ENCODE peak calls at places on chromosome X, in four cellular contexts. X is GM12878, K is K562, C is A549. B is an unnamed sample.

GRCh38 chrX:65196758-65197371 is 220.6 kb upstream of the ZC4H2 start:
- DNase-seq in K (peak), C (peak), X (no peak), B (peak)

GRCh38 chrX:57595381-57595811 is 3.6 kb downstream of the ZXDB start:
- DNase-seq in X (no peak), C (no peak), K (no peak), B (peak)

GRCh38 chrX:67574696-67575095 is 30.9 kb downstream of the AR start:
- DNase-seq in C (no peak), X (no peak), K (no peak), B (no peak)

GRCh38 chrX:112081781-112082482 is 644 bp downstream of the TRPC5 start:
- DNase-seq in X (no peak), K (no peak), C (no peak), B (peak)

GRCh38 chrX:110125435-110125834 is 122.5 kb downstream of the TMEM164 start:
- DNase-seq in C (no peak), K (no peak), X (no peak), B (peak)

GRCh38 chrX:56314334-56314733 is 82.2 kb downstream of the KLF8 start:
- DNase-seq in K (no peak), C (no peak), X (no peak), B (no peak)

GRCh38 chrX:40153335-40154221 is 55.8 kb upstream of the BCOR start:
- DNase-seq in C (peak), K (peak), X (no peak), B (peak)

GRCh38 chrX:40893251-40893910 is 158.0 kb upstream of the MED14 start:
- DNase-seq in K (no peak), X (no peak), C (no peak), B (no peak)

GRCh38 chrX:84078991-84079390 is 109.0 kb downstream of the RPS6KA6 start:
- DNase-seq in X (no peak), C (no peak), K (no peak), B (no peak)

GRCh38 chrX:102723456-102723855 is 2.9 kb downstream of the GPRASP3 start:
- DNase-seq in X (no peak), K (no peak), C (no peak), B (peak)

GRCh38 chrX:153917814-153918213 is 8.2 kb downstream of the ARHGAP4 start:
- DNase-seq in X (no peak), C (no peak), K (no peak), B (no peak)

GRCh38 chrX:2513120-2513664 is 12.4 kb upstream of the DHRSX start:
- DNase-seq in C (no peak), K (no peak), X (no peak), B (peak)

GRCh38 chrX:40780123-40780522 is 44.8 kb upstream of the MED14 start:
- DNase-seq in X (no peak), C (no peak), K (no peak), B (no peak)

GRCh38 chrX:10900585-10901289 is 210.4 kb upstream of the HCCS start:
- DNase-seq in X (no peak), K (no peak), C (peak), B (no peak)

GRCh38 chrX:121161501-121161933 is 114.1 kb downstream of the GLUD2 start:
- DNase-seq in K (peak), X (peak), C (no peak), B (peak)

GRCh38 chrX:68753218-68753617 is 75.6 kb upstream of the EFNB1 start:
- DNase-seq in X (no peak), K (no peak), C (no peak), B (no peak)

GRCh38 chrX:68098431-68098830 is 334.9 kb downstream of the OPHN1 start:
- DNase-seq in C (no peak), X (no peak), K (no peak), B (no peak)

GRCh38 chrX:101803451-101803850 is 128.4 kb downstream of the ZMAT1 start:
- DNase-seq in X (no peak), K (no peak), C (no peak), B (peak)

GRCh38 chrX:63918611-63919010 is 133.6 kb upstream of the ARHGEF9 start:
- DNase-seq in K (no peak), C (no peak), X (no peak), B (peak)

GRCh38 chrX:150036181-150036580 is 97.9 kb upstream of the EOLA2 start:
- DNase-seq in C (peak), K (no peak), X (no peak), B (no peak)

GRCh38 chrX:47568656-47569295 is 7.8 kb downstream of the ARAF start:
- DNase-seq in C (peak), K (peak), X (no peak), B (peak)

GRCh38 chrX:98371994-98372393 is 1488.3 kb downstream of the RPA4 start:
- DNase-seq in X (no peak), K (no peak), C (no peak), B (peak)

GRCh38 chrX:130874751-130875150 is 28.3 kb downstream of the ENOX2 start:
- DNase-seq in X (no peak), C (no peak), K (no peak), B (no peak)

GRCh38 chrX:133215747-133216146 is 2.4 kb downstream of the TFDP3 start:
- DNase-seq in K (peak), X (no peak), C (no peak), B (peak)

GRCh38 chrX:133709486-133709885 is 275.9 kb downstream of the GPC3 start:
- DNase-seq in C (no peak), X (no peak), K (no peak), B (no peak)

GRCh38 chrX:40420899-40421729 is 159.7 kb upstream of the ATP6AP2 start:
- DNase-seq in C (no peak), X (peak), K (no peak), B (no peak)

GRCh38 chrX:22134681-22135080 is 102.6 kb downstream of the PHEX start:
- DNase-seq in K (no peak), C (peak), X (no peak), B (no peak)

GRCh38 chrX:20740443-20740842 is 473.7 kb upstream of the RPS6KA3 start:
- DNase-seq in X (no peak), C (no peak), K (no peak), B (peak)

GRCh38 chrX:154444755-154445246 is 860 bp downstream of the FAM50A start:
- DNase-seq in X (no peak), C (no peak), K (no peak), B (no peak)

DNA sequence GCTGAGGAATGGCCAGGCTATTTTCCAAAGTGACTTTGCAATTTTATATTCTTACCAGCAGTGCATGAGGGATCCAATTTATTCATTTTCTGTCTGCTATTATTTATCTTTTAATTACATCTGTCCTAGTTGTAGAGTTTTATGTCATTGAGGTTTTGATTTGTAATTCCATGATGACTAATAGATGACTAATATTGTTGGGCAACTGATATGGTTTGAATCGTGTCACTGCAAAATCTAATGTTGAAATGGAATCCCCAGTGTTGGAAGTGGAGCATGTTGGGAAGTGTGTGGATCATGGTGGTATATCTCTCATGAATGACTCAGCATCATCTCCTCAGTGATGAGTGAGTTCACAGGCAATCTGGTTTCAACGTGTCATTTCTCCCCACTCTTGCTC is 201.5 kb downstream of the TBX22 start:
- DNase-seq in C (peak), X (no peak), K (no peak), B (no peak)
- TF ChIP-seq JUNB in C (peak), X (no peak), K (no peak), B (no peak)

DNA sequence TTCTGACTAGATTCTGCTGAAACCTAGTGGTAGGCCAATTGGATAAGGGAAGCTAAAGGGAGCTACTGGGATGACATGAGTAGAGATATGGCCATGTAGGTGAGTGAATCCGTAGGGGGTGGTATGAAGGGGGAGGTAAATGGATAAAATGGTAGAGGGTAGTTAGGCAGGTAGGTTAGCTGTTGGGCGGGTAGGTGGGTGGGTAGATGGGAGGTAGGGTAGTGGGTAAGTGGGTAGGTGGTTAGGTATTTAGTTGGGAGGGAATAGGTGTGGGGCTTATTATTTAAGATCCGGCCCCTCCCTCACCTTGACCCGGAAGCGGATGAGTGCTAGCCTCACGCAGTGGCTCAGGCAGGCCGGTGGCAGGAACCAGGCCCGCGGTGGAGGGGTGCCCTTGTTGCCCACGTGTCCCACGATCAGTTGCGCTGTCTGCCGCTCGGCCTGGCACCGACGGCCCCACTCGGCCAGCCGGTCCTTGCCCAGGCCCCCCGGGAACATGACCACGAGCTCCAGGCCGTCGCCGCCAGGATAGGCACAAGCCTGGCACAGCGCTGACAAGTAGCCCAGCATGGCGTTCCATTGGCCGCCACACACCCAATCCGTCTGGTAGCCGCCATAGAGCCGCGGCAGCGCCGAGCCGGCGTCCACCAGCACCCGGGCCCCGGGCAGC is 725 bp downstream of the FAM120C start:
- DNase-seq in K (peak), C (peak), X (no peak), B (peak)
- TF ChIP-seq JUNB in K (no peak), C (no peak), X (no peak), B (no peak)

GRCh38 chrX:16103625-16104024 is 19.7 kb upstream of the GRPR start:
- DNase-seq in C (no peak), K (no peak), X (no peak), B (no peak)
- TF ChIP-seq JUNB in C (no peak), K (no peak), X (peak), B (no peak)

DNA sequence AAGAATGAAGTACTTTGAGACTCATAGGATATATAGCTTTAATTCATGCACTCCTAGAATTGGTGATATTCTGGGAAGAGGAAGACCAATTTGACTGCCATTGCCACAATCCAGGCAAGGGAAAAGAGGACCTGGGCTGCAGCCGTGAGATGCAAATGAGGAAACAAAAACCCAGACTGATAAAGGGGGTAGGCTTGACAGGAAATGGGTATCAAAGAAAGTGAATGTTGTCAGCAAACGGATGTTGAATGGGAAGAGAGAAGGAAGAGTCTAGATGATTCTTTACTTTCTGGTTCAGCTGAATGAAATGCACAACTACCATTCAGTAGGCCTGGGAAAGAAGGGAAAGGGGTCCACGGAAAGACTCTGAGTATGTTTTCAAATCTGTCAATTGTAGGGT is 17.1 kb upstream of the ARHGEF6 start:
- DNase-seq in C (no peak), X (no peak), K (no peak), B (peak)
- TF ChIP-seq JUNB in C (no peak), X (no peak), K (no peak), B (no peak)

DNA sequence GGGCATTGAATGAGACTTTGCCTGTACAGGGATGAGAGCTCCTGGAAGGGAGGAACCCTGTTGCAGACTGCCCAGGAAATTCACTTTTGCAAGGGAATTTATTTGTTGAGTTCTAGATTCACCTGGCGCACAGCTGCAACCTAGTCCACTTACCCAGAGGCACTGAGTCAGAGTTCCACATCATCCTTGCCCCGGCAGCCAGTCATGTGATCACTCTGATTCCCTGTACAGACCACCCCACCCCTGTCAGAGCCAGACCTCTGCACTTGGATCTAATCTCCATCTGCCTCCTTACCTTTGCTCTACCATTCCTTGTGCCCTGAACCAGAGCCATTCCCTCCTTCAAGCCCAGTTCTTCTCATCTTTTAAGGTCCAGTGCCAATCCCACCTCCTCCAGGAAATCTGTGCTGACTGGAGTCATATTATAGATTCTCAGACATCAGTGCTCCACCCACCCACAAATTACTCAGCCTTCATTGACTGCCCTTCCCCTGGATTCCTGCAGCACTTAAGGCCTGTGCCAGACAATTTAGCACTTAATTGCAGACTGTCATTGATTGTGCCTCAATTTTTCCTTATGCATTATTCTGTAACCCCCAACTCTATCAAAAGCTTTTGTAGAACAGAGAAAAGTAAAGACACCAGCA is 84.1 kb upstream of the MAGEA4 start:
- DNase-seq in C (no peak), X (no peak), K (no peak), B (no peak)
- TF ChIP-seq JUNB in C (no peak), X (no peak), K (no peak), B (no peak)

GRCh38 chrX:8192276-8192675 is 21.2 kb upstream of the VCX2 start:
- DNase-seq in X (no peak), K (no peak), C (no peak), B (no peak)
- TF ChIP-seq JUNB in X (no peak), K (no peak), C (no peak), B (no peak)

GRCh38 chrX:78199851-78200250 is 60.4 kb upstream of the TAF9B start:
- DNase-seq in K (peak), C (peak), X (no peak), B (peak)
- TF ChIP-seq JUNB in K (no peak), C (no peak), X (no peak), B (no peak)

DNA sequence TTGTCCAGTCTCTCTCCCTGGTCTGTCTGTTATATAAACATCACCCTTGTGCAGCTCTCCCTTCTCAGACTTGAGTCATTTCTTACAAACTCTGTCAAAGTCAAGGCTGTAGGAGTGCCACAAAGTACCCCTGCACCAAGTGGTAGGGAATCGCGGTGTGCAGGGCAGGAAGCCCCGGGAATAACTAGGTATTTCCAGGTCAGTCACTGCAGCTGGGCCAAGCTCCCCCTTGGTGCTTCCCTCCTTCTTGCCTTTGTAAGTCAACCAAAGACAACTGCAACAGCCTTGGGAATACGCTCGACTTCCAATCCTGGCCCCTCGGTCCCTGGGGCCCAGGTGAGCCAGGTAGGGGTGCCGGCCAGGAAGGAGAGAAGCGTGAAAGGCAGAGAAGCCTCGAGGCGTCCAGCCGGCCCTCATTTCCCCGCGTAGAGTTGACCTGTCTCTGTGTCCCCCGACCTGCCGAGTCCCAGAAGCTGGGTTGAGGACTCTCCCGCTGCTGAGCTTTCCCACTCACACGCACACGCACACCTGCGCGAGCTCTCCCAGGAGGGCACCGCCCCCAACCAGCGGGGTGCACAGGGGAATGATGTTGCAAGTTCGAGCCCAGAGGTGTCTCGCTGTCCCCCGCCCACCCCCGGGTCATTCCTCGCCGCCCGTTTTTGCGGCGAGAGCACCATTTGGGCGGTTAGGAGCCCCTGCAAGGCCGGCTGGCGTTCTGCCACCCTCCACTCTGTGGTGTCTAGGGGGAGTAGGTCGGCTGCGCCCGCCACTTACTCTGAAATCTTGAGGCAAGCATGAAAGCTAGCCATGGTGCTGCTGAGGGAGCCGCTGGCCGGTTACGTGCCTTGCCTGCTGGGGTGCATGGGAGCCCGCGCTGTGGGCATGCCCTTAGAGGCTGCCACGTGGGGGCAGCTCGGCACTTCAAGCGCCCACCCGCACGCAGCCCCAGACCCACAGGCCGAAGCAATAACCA is 22.8 kb upstream of the KIAA1210 start:
- DNase-seq in K (no peak), C (no peak), X (no peak), B (peak)
- TF ChIP-seq JUNB in K (no peak), C (no peak), X (no peak), B (no peak)

DNA sequence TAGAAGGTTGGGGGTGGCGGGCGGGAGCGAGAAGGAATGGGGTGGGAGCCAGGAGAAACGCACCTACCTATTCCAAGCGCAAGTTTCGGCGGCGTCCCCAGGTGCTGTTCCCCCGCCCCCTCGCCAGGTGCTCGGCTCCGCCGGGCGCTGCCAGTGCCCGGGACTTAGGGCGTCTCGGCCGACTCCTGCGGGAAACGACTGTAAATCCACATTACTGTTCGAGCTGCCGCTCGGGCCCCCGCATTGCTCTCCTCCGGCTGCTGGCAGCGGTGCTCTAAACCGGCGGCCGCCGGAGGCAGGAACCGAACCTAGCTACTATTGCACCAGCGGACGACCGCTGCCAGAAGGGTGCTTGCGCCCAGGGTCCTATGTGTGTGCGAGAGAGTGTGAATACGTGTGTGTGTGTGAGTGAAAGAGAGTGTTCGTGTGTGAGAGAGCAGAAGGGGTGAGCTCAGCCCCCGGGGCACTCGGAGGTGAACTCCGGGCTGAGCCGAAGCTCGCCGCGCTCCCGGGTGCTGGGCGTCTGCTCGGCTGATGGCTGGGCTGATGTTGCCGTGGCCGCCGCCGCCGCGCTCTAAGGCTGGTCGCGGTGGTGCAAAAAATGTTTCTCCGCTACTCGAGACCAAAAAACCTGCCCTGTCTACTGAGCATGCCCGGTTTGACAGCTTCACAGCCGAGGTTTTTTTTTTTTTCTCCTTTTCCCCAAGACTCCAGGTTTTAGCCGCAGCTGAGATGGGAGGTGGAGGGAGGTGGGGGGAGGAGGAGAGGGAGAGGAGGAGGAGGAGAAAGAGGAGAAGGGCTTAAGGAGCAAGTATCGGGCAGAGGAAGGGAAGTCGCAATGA is 115.7 kb upstream of the TEX13C start:
- DNase-seq in K (peak), C (no peak), X (no peak), B (peak)
- TF ChIP-seq JUNB in K (no peak), C (no peak), X (no peak), B (no peak)

B was measured in GM23338.